ENCODE peak calls at places on chromosomes 1 and 21, in five cellular contexts. U, W, O, S and I are unnamed samples.

GRCh38 chr1:163069142-163069541 is at the start of gene RGS4:
- DNase-seq in O (peak), U (no peak), W (peak), S (peak), I (peak)

GRCh38 chr1:109901508-109902145 is 9.0 kb upstream of the CSF1 start:
- DNase-seq in U (no peak), O (peak), W (no peak), S (no peak), I (no peak)

GRCh38 chr1:205072881-205073280 is 11.4 kb downstream of the TMEM81 start:
- DNase-seq in W (no peak), O (no peak), S (no peak), U (no peak), I (no peak)

GRCh38 chr1:72623299-72623708 is 341.0 kb upstream of the NEGR1 start:
- DNase-seq in S (peak), U (peak), W (peak), O (no peak), I (peak)

GRCh38 chr1:201769966-201770365 is 59.0 kb upstream of the IPO9 start:
- DNase-seq in O (peak), U (peak), W (peak), S (peak), I (peak)

GRCh38 chr1:25550683-25551310 is 7.4 kb downstream of the LDLRAP1 start:
- DNase-seq in W (peak), U (no peak), O (no peak), S (no peak), I (no peak)

GRCh38 chr21:32538147-32538792 is 47.1 kb downstream of the TCP10L start:
- DNase-seq in U (no peak), S (no peak), O (no peak), W (no peak), I (no peak)

GRCh38 chr1:86951430-86951829 is 37.0 kb downstream of the HS2ST1 start:
- DNase-seq in S (no peak), W (no peak), U (no peak), O (no peak), I (no peak)

GRCh38 chr1:64242895-64243756 is 39.7 kb downstream of the UBE2U start:
- DNase-seq in S (peak), O (no peak), U (no peak), W (peak), I (peak)

GRCh38 chr1:183961132-183961531 is 76.4 kb downstream of the COLGALT2 start:
- DNase-seq in U (no peak), O (no peak), S (no peak), W (no peak), I (no peak)

GRCh38 chr1:225762444-225762843 is 15.2 kb upstream of the SRP9 start:
- DNase-seq in U (no peak), O (no peak), S (peak), W (peak), I (no peak)

GRCh38 chr21:36917487-36918158 is 48.8 kb downstream of the HLCS start:
- DNase-seq in W (peak), O (no peak), U (no peak), S (peak), I (peak)